ENCODE peak calls at places on chromosomes 13 and 19, in six cellular contexts. K, N, D, Q, X and C are unnamed samples.

GRCh38 chr13:24214528-24214927 is 54.0 kb downstream of the SPATA13 start:
- DNase-seq in K (no peak), N (peak), D (no peak), Q (no peak), X (no peak), C (no peak)

GRCh38 chr13:99320693-99321481 is 13.7 kb upstream of the GPR183 start:
- DNase-seq in K (no peak), N (no peak), D (no peak), Q (no peak), X (peak), C (peak)

GRCh38 chr13:30616927-30617314 is 799 bp upstream of the USPL1 start:
- DNase-seq in K (peak), N (peak), D (peak), Q (peak), X (peak), C (peak)

GRCh38 chr19:55372316-55373081 is 2.2 kb upstream of the IL11 start:
- DNase-seq in K (no peak), N (no peak), D (no peak), Q (no peak), X (no peak), C (peak)

GRCh38 chr13:35716644-35717170 is 240.2 kb upstream of the MAB21L1 start:
- DNase-seq in K (peak), N (no peak), D (no peak), Q (no peak), X (no peak), C (no peak)

GRCh38 chr19:57560049-57560491 is 407 bp upstream of the ZNF550 start:
- DNase-seq in K (no peak), N (no peak), D (no peak), Q (no peak), X (no peak), C (peak)

GRCh38 chr19:4575978-4576933 is 16.8 kb upstream of the SEMA6B start:
- DNase-seq in K (peak), N (peak), D (peak), Q (no peak), X (peak), C (peak)

GRCh38 chr19:3710265-3710812 is 2.2 kb downstream of the TJP3 start:
- DNase-seq in K (no peak), N (peak), D (no peak), Q (peak), X (peak), C (peak)